ENCODE peak calls at places on chromosomes 4 and X, in six cellular contexts. R is heart right ventricle, C is right lobe of liver, K is H9, B is adrenal gland, D is HepG2. J is an unnamed sample. For H3K4me1, the result is how much of the 10 kb centered on the place peaks cover.

GRCh38 chr4:87120411-87121162 is 99.8 kb downstream of the KLHL8 start:
- DNase-seq in R (peak), K (no peak), B (peak), C (peak), D (peak), J (no peak)

GRCh38 chrX:100743009-100743615 is 11.2 kb upstream of the SYTL4 start:
- DNase-seq in C (no peak), B (no peak), D (no peak), R (no peak), K (no peak), J (no peak)

GRCh38 chr4:78779280-78779679 is 3.1 kb downstream of the BMP2K start:
- DNase-seq in K (no peak), R (no peak), B (no peak), D (no peak), C (no peak), J (no peak)

GRCh38 chr4:121842862-121843261 is 19.2 kb upstream of the CCNA2 start:
- DNase-seq in D (no peak), K (no peak), R (no peak), B (no peak), C (no peak), J (no peak)

GRCh38 chr4:97498875-97499274 is 644.4 kb downstream of the STPG2 start:
- DNase-seq in C (no peak), B (no peak), R (no peak), K (no peak), D (no peak), J (no peak)

GRCh38 chrX:136162827-136163427 is 15.6 kb downstream of the FHL1 start:
- DNase-seq in K (peak), R (peak), B (no peak), D (peak), C (no peak), J (peak)

GRCh38 chr4:104163820-104164219 is 330.9 kb downstream of the CXXC4 start:
- DNase-seq in C (no peak), B (no peak), R (no peak), D (no peak), K (no peak), J (no peak)

GRCh38 chr4:158664806-158665205 is 6.9 kb downstream of the C4orf46 start:
- DNase-seq in B (no peak), K (no peak), D (no peak), C (no peak), R (no peak), J (no peak)

GRCh38 chr4:140342620-140343019 is 30.8 kb upstream of the SCOC start:
- DNase-seq in B (no peak), C (no peak), R (no peak), K (no peak), D (no peak), J (no peak)

GRCh38 chrX:15447985-15448639 is 45.0 kb downstream of the PIR start:
- DNase-seq in B (no peak), C (no peak), K (no peak), R (no peak), D (no peak), J (no peak)

GRCh38 chr4:187608001-187608421 is 387.6 kb upstream of the ZFP42 start:
- DNase-seq in C (no peak), R (no peak), B (no peak), K (no peak), D (no peak), J (no peak)

GRCh38 chrX:44088755-44089154 is 115.6 kb upstream of the NDP start:
- DNase-seq in B (no peak), C (no peak), D (no peak), K (no peak), R (no peak), J (no peak)

GRCh38 chrX:132364313-132364712 is 124.5 kb downstream of the MBNL3 start:
- DNase-seq in K (no peak), D (no peak), R (no peak), C (no peak), B (no peak), J (no peak)

GRCh38 chrX:49876750-49877149 is 2.5 kb upstream of the USP27X start:
- DNase-seq in R (no peak), C (no peak), K (no peak), D (peak), B (no peak), J (peak)

GRCh38 chrX:44705817-44706551 is 137.8 kb upstream of the DUSP21 start:
- DNase-seq in D (peak), B (no peak), K (no peak), R (no peak), C (no peak), J (no peak)

GRCh38 chr4:132642196-132642817 is 506.8 kb upstream of the PCDH10 start:
- DNase-seq in D (peak), C (no peak), K (peak), R (no peak), B (no peak), J (peak)

GRCh38 chr4:186932631-186933150 is 209.0 kb upstream of the FAT1 start:
- DNase-seq in R (no peak), B (no peak), K (no peak), D (peak), C (no peak), J (no peak)

GRCh38 chr4:130603043-130603442 is 1507.1 kb downstream of the C4orf33 start:
- DNase-seq in B (no peak), K (no peak), C (no peak), R (no peak), D (no peak), J (no peak)

GRCh38 chr4:22881416-22881815 is 188.7 kb downstream of the GBA3 start:
- DNase-seq in C (no peak), D (no peak), K (no peak), B (no peak), R (no peak), J (no peak)

DNA sequence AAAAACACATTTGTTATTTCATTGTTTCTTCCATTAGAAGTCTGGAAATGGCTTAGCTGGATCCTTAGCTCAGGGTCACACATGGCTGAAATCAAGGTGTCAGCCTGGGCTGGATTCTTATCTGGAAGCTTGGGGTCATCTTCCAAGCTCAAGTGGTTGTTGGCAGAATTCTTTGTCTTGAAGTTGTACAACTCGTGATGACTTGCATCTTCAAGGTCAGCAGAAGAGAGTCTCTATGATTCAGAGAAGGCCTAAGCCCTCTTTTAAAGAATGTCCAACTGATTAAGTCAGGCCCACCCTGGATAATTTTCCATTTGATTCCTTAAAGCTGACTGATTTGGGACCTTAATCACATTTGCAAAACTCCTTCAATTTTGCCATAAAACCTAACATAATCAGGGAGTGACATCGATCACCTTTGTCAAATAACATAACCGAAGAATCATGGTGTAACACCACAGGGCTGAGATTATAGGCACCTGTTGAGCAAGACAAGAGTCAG is 22.1 kb downstream of the TMSB4X start:
- DNase-seq in K (no peak), B (no peak), R (no peak), D (no peak), C (no peak), J (no peak)
- H3K4me1 ChIP-seq in K (under half), B (under half), R (under half), D (under half), C (under half), J (under half)

GRCh38 chr4:125317526-125317880 is 2.7 kb downstream of the FAT4 start:
- DNase-seq in K (peak), D (no peak), C (no peak), B (peak), R (peak), J (no peak)
- H3K4me1 ChIP-seq in K (under half), D (under half), C (under half), B (under half), R (under half), J (under half)

DNA sequence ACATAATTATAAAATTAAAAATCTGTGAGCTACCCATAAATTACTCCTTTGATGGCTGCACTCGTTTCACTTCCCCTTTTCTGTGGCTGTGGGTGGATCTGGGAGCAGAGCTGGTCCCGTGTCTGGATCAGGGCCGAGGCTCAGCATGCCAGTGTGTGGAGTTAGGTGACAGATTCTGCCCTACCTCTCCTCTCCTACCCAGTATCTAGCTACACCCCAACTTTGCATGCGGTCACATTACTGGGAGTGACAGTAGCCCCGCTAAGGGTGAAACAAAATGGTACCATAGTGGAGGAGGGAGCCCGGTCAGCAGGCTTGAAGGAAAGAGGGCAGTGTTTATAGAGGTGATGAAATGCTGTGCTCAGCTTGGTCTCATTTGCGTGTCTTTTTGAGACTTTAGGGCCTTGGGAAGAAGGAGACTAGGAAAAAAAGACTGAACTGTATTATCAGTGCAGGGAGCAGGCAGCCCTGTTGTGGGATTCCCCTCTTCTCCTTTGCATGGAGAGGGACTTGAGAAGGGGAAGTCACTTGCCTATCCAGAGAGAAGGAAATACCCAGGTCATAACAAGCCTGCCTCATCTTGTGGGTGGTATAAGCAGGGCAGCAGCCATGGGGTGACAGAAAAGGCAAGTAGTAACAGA is 48.4 kb downstream of the ARHGAP10 start:
- DNase-seq in R (no peak), K (no peak), D (no peak), C (no peak), B (peak), J (no peak)
- H3K4me1 ChIP-seq in R (under half), K (under half), D (under half), C (under half), B (under half), J (under half)

GRCh38 chrX:103726477-103726876 is 15.8 kb downstream of the TMEM31 start:
- DNase-seq in C (no peak), D (no peak), B (no peak), R (no peak), K (no peak), J (no peak)
- H3K4me1 ChIP-seq in C (under half), D (under half), B (under half), R (under half), K (under half), J (under half)

DNA sequence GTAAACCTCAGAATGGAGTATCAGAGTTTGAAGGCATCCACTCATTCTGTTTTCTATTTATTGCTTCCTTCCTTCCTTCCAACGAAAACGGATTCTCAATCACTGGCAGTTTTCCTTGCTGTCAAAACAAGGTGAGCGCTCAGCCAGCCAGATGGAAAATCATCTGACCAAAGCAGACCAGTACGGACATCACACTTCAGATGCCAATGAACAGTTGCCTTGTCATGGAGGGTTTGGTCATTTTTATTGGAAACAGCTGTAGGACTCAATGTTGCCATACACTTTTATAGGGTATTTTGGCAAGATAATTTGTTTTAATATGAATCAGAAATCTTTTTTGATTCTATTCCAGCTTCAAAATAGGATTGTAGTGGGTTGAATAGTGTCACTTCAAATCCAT is 16.6 kb downstream of the GEMIN8 start:
- DNase-seq in R (no peak), B (no peak), C (no peak), D (no peak), K (no peak), J (no peak)
- H3K4me1 ChIP-seq in R (under half), B (under half), C (under half), D (under half), K (under half), J (under half)

DNA sequence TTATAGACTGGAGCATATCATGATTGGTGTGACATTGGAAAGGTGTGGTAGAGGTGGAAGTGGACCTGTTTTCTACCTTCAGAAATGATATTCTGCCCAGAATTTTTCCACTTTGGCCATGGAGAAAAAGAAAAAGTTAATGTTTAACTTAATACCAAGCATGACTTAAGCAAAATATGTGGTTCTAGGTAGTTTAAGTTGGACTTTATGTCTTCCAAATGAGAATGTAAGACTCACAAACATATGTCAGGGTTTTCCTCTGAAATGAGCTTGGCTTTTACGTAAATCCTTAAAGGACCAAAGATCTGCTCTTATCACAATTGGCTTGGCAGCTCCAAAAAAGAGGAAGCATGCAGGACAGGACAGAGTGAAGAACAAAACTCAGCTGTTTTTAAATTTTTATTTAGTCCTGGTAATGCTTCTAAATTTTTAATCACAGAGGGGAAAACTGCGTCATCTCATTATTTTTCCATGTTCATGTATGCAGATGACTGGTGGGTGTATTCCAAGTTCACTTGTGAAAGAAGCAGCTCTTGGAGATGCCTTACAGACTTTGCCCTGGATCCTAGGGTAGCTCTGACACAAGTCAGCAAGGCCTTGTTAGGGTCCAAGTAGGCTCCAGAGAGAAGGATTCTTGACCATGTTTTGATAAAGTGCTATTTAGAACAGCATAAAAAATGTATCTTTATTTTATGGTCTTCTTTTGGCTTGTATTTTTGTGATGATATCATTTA is 98.2 kb downstream of the ANK2 start:
- DNase-seq in C (no peak), R (no peak), D (peak), K (no peak), B (no peak), J (no peak)
- H3K4me1 ChIP-seq in C (under half), R (under half), D (half or more), K (under half), B (under half), J (under half)

GRCh38 chrX:70527053-70527452 is 82.4 kb downstream of the DLG3 start:
- DNase-seq in C (no peak), D (peak), K (no peak), B (no peak), R (no peak), J (no peak)
- H3K4me1 ChIP-seq in C (under half), D (under half), K (under half), B (under half), R (under half), J (under half)

GRCh38 chr4:6910960-6911874 is 1.6 kb downstream of the TBC1D14 start:
- DNase-seq in K (no peak), D (no peak), B (no peak), R (no peak), C (no peak), J (no peak)
- H3K4me1 ChIP-seq in K (under half), D (half or more), B (half or more), R (under half), C (under half), J (under half)

J was measured in HAP-1.